ENCODE peak calls at places on chromosome 16, in eight cellular contexts. One of them, this sample, is unnamed.

GRCh38 chr16:22898874-22899348 is 84.9 kb downstream of the HS3ST2 start:
- DNase-seq in adipocyte: peak; percentile 52
- DNase-seq in cardiac muscle cell: peak; percentile 85
- DNase-seq in CD4-positive, alpha-beta memory T cell: peak; percentile 12
- DNase-seq in SJSA1: no peak
- DNase-seq in effector memory CD4-positive, alpha-beta T cell: no peak
- DNase-seq in lung: peak; percentile 71
- DNase-seq in heart right ventricle: peak; percentile 88
- DNase-seq in this sample: peak; percentile 3

GRCh38 chr16:2187212-2187611 is 9.2 kb downstream of the CASKIN1 start:
- DNase-seq in adipocyte: no peak
- DNase-seq in heart right ventricle: no peak
- DNase-seq in CD4-positive, alpha-beta memory T cell: no peak
- DNase-seq in cardiac muscle cell: no peak
- DNase-seq in SJSA1: no peak
- DNase-seq in lung: no peak
- DNase-seq in effector memory CD4-positive, alpha-beta T cell: no peak
- DNase-seq in this sample: no peak

GRCh38 chr16:10957771-10958486 is 13.6 kb downstream of the CLEC16A start:
- DNase-seq in effector memory CD4-positive, alpha-beta T cell: no peak
- DNase-seq in cardiac muscle cell: no peak
- DNase-seq in heart right ventricle: no peak
- DNase-seq in adipocyte: peak; percentile 53
- DNase-seq in SJSA1: no peak
- DNase-seq in CD4-positive, alpha-beta memory T cell: no peak
- DNase-seq in lung: no peak
- DNase-seq in this sample: peak; percentile 57

GRCh38 chr16:1089439-1089821 is 6.6 kb downstream of the C1QTNF8 start:
- DNase-seq in SJSA1: no peak
- DNase-seq in heart right ventricle: no peak
- DNase-seq in cardiac muscle cell: no peak
- DNase-seq in adipocyte: no peak
- DNase-seq in lung: no peak
- DNase-seq in CD4-positive, alpha-beta memory T cell: no peak
- DNase-seq in effector memory CD4-positive, alpha-beta T cell: no peak
- DNase-seq in this sample: no peak

GRCh38 chr16:2056681-2057407 is 9.1 kb downstream of the TSC2 start:
- DNase-seq in CD4-positive, alpha-beta memory T cell: no peak
- DNase-seq in heart right ventricle: no peak
- DNase-seq in adipocyte: no peak
- DNase-seq in cardiac muscle cell: no peak
- DNase-seq in effector memory CD4-positive, alpha-beta T cell: no peak
- DNase-seq in lung: no peak
- DNase-seq in SJSA1: no peak
- DNase-seq in this sample: no peak

GRCh38 chr16:180101-180920 is at the start of gene HBQ1:
- DNase-seq in effector memory CD4-positive, alpha-beta T cell: no peak
- DNase-seq in heart right ventricle: no peak
- DNase-seq in cardiac muscle cell: peak; percentile 45
- DNase-seq in adipocyte: peak; percentile 66
- DNase-seq in SJSA1: no peak
- DNase-seq in CD4-positive, alpha-beta memory T cell: peak; percentile 11
- DNase-seq in lung: no peak
- DNase-seq in this sample: no peak

GRCh38 chr16:71883849-71884638 is at the start of gene ZNF821:
- DNase-seq in cardiac muscle cell: peak; percentile 77
- DNase-seq in SJSA1: peak; percentile 75
- DNase-seq in CD4-positive, alpha-beta memory T cell: peak; percentile 77
- DNase-seq in adipocyte: peak; percentile 94
- DNase-seq in lung: peak; percentile 58
- DNase-seq in effector memory CD4-positive, alpha-beta T cell: peak; percentile 86
- DNase-seq in heart right ventricle: peak; percentile 80
- DNase-seq in this sample: peak; percentile 65

GRCh38 chr16:22670551-22670970 is 143.4 kb upstream of the HS3ST2 start:
- DNase-seq in CD4-positive, alpha-beta memory T cell: no peak
- DNase-seq in heart right ventricle: no peak
- DNase-seq in effector memory CD4-positive, alpha-beta T cell: no peak
- DNase-seq in cardiac muscle cell: no peak
- DNase-seq in lung: no peak
- DNase-seq in SJSA1: no peak
- DNase-seq in adipocyte: no peak
- DNase-seq in this sample: no peak

GRCh38 chr16:7405166-7405565 is 72.5 kb downstream of the RBFOX1 start:
- DNase-seq in SJSA1: no peak
- DNase-seq in heart right ventricle: peak; percentile 50
- DNase-seq in cardiac muscle cell: no peak
- DNase-seq in adipocyte: no peak
- DNase-seq in lung: peak; percentile 39
- DNase-seq in CD4-positive, alpha-beta memory T cell: no peak
- DNase-seq in effector memory CD4-positive, alpha-beta T cell: no peak
- DNase-seq in this sample: no peak

GRCh38 chr16:4409081-4409932 is 7.1 kb downstream of the CORO7 start:
- DNase-seq in adipocyte: no peak
- DNase-seq in effector memory CD4-positive, alpha-beta T cell: no peak
- DNase-seq in lung: no peak
- DNase-seq in CD4-positive, alpha-beta memory T cell: no peak
- DNase-seq in SJSA1: no peak
- DNase-seq in heart right ventricle: no peak
- DNase-seq in cardiac muscle cell: no peak
- DNase-seq in this sample: no peak

GRCh38 chr16:13607289-13607688 is 312.7 kb upstream of the ERCC4 start:
- DNase-seq in CD4-positive, alpha-beta memory T cell: no peak
- DNase-seq in lung: no peak
- DNase-seq in adipocyte: no peak
- DNase-seq in SJSA1: no peak
- DNase-seq in heart right ventricle: no peak
- DNase-seq in effector memory CD4-positive, alpha-beta T cell: no peak
- DNase-seq in cardiac muscle cell: no peak
- DNase-seq in this sample: no peak

GRCh38 chr16:46756772-46757171 is 8.6 kb upstream of the MYLK3 start:
- DNase-seq in heart right ventricle: no peak
- DNase-seq in effector memory CD4-positive, alpha-beta T cell: no peak
- DNase-seq in CD4-positive, alpha-beta memory T cell: no peak
- DNase-seq in cardiac muscle cell: no peak
- DNase-seq in SJSA1: no peak
- DNase-seq in lung: no peak
- DNase-seq in adipocyte: no peak
- DNase-seq in this sample: no peak

GRCh38 chr16:10906914-10907756 is 30.1 kb downstream of the CIITA start:
- DNase-seq in cardiac muscle cell: no peak
- DNase-seq in lung: peak; percentile 46
- DNase-seq in heart right ventricle: peak; percentile 40
- DNase-seq in adipocyte: no peak
- DNase-seq in SJSA1: no peak
- DNase-seq in CD4-positive, alpha-beta memory T cell: no peak
- DNase-seq in effector memory CD4-positive, alpha-beta T cell: no peak
- DNase-seq in this sample: no peak

GRCh38 chr16:84356591-84357116 is 11.7 kb upstream of the ATP2C2 start:
- DNase-seq in CD4-positive, alpha-beta memory T cell: no peak
- DNase-seq in lung: no peak
- DNase-seq in cardiac muscle cell: no peak
- DNase-seq in adipocyte: no peak
- DNase-seq in effector memory CD4-positive, alpha-beta T cell: no peak
- DNase-seq in SJSA1: peak; percentile 69
- DNase-seq in heart right ventricle: no peak
- DNase-seq in this sample: no peak

GRCh38 chr16:82056550-82056896 is 21.5 kb downstream of the HSD17B2 start:
- DNase-seq in heart right ventricle: no peak
- DNase-seq in lung: no peak
- DNase-seq in SJSA1: no peak
- DNase-seq in adipocyte: no peak
- DNase-seq in effector memory CD4-positive, alpha-beta T cell: no peak
- DNase-seq in cardiac muscle cell: no peak
- DNase-seq in CD4-positive, alpha-beta memory T cell: no peak
- DNase-seq in this sample: no peak

GRCh38 chr16:807345-808251 is 7.1 kb upstream of the GNG13 start:
- DNase-seq in lung: peak; percentile 91
- DNase-seq in effector memory CD4-positive, alpha-beta T cell: peak; percentile 60
- DNase-seq in adipocyte: peak; percentile 92
- DNase-seq in CD4-positive, alpha-beta memory T cell: peak; percentile 72
- DNase-seq in SJSA1: peak; percentile 95
- DNase-seq in cardiac muscle cell: peak; percentile 94
- DNase-seq in heart right ventricle: peak; percentile 92
- DNase-seq in this sample: peak; percentile 94

GRCh38 chr16:89123001-89123830 is 29.6 kb downstream of the ACSF3 start:
- DNase-seq in heart right ventricle: no peak
- DNase-seq in lung: no peak
- DNase-seq in cardiac muscle cell: no peak
- DNase-seq in SJSA1: no peak
- DNase-seq in adipocyte: no peak
- DNase-seq in CD4-positive, alpha-beta memory T cell: no peak
- DNase-seq in effector memory CD4-positive, alpha-beta T cell: no peak
- DNase-seq in this sample: no peak

GRCh38 chr16:87410530-87410929 is 18.4 kb downstream of the MAP1LC3B start:
- DNase-seq in CD4-positive, alpha-beta memory T cell: no peak
- DNase-seq in lung: no peak
- DNase-seq in heart right ventricle: no peak
- DNase-seq in effector memory CD4-positive, alpha-beta T cell: no peak
- DNase-seq in SJSA1: no peak
- DNase-seq in cardiac muscle cell: no peak
- DNase-seq in adipocyte: no peak
- DNase-seq in this sample: no peak

GRCh38 chr16:87412371-87412995 is 20.3 kb downstream of the MAP1LC3B start:
- DNase-seq in adipocyte: no peak
- DNase-seq in effector memory CD4-positive, alpha-beta T cell: no peak
- DNase-seq in SJSA1: no peak
- DNase-seq in CD4-positive, alpha-beta memory T cell: no peak
- DNase-seq in cardiac muscle cell: no peak
- DNase-seq in heart right ventricle: no peak
- DNase-seq in lung: no peak
- DNase-seq in this sample: no peak

GRCh38 chr16:87411375-87412271 is 19.5 kb downstream of the MAP1LC3B start:
- DNase-seq in SJSA1: no peak
- DNase-seq in lung: no peak
- DNase-seq in adipocyte: no peak
- DNase-seq in effector memory CD4-positive, alpha-beta T cell: no peak
- DNase-seq in heart right ventricle: no peak
- DNase-seq in CD4-positive, alpha-beta memory T cell: no peak
- DNase-seq in cardiac muscle cell: no peak
- DNase-seq in this sample: no peak

GRCh38 chr16:87409781-87410180 is 17.6 kb downstream of the MAP1LC3B start:
- DNase-seq in heart right ventricle: no peak
- DNase-seq in adipocyte: no peak
- DNase-seq in lung: no peak
- DNase-seq in cardiac muscle cell: no peak
- DNase-seq in CD4-positive, alpha-beta memory T cell: no peak
- DNase-seq in effector memory CD4-positive, alpha-beta T cell: no peak
- DNase-seq in SJSA1: no peak
- DNase-seq in this sample: no peak

DNA sequence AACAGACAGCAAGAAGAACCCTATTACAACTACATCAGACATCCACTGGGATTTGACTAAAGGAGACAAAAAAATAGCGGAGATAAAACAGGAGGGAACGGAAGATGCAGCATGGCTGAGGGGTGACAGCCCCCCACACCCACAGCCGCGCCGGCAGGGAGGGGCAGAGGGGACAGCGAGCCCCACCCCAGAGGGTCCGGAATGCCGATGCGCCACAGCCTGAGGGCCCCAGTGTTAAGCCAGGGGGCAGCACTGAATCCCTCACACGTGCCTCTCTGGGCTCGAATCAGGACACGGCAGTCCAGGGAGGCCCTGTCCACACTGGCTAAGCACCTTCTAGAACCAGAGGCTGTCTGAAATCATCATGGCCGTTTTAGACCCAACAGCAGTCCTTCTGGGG is 18.8 kb downstream of the MAP1LC3B start:
- DNase-seq in CD4-positive, alpha-beta memory T cell: no peak
- DNase-seq in adipocyte: no peak
- DNase-seq in heart right ventricle: no peak
- DNase-seq in SJSA1: no peak
- DNase-seq in cardiac muscle cell: no peak
- DNase-seq in lung: no peak
- DNase-seq in effector memory CD4-positive, alpha-beta T cell: no peak
- DNase-seq in this sample: no peak
- H3K36me3 ChIP-seq in CD4-positive, alpha-beta memory T cell: peaks cover 12% of the 10 kb centered on the region
- H3K36me3 ChIP-seq in adipocyte: peaks cover 92% of the 10 kb centered on the region
- H3K36me3 ChIP-seq in heart right ventricle: peaks cover 100% of the 10 kb centered on the region
- H3K36me3 ChIP-seq in SJSA1: peaks cover 74% of the 10 kb centered on the region
- H3K36me3 ChIP-seq in cardiac muscle cell: peaks cover 40% of the 10 kb centered on the region
- H3K36me3 ChIP-seq in lung: peaks cover 49% of the 10 kb centered on the region
- H3K36me3 ChIP-seq in effector memory CD4-positive, alpha-beta T cell: peaks cover 50% of the 10 kb centered on the region
- H3K36me3 ChIP-seq in this sample: peaks cover 70% of the 10 kb centered on the region

DNA sequence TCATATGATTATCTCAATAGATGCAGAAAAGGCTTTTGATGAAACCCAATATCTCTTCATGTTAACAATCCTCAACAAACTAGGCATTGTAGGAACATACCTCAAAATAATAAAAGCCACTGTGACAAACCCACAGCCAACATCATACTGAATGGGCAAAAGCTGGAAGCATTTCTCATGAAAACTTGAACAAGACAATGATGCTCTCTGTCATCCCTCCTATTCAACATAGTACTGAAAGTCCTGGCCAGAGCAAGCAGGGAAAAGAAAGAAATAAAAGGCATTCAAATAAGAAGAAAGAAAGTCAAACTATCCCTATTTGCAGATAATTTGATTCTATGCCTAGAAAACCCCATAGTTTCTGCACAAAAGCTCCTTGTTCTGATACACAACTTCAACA is 999.2 kb upstream of the GOT2 start:
- DNase-seq in adipocyte: no peak
- DNase-seq in lung: no peak
- DNase-seq in effector memory CD4-positive, alpha-beta T cell: no peak
- DNase-seq in CD4-positive, alpha-beta memory T cell: no peak
- DNase-seq in SJSA1: no peak
- DNase-seq in heart right ventricle: no peak
- DNase-seq in cardiac muscle cell: no peak
- DNase-seq in this sample: no peak
- H3K4me3 ChIP-seq in adipocyte: no peak overlapping the region
- H3K4me3 ChIP-seq in lung: no peak overlapping the region
- H3K4me3 ChIP-seq in effector memory CD4-positive, alpha-beta T cell: no peak overlapping the region
- H3K4me3 ChIP-seq in CD4-positive, alpha-beta memory T cell: no peak overlapping the region
- H3K4me3 ChIP-seq in SJSA1: no peak overlapping the region
- H3K4me3 ChIP-seq in heart right ventricle: no peak overlapping the region
- H3K4me3 ChIP-seq in cardiac muscle cell: no peak overlapping the region
- H3K4me3 ChIP-seq in this sample: no peak overlapping the region

GRCh38 chr16:86073103-86073625 is 174.2 kb downstream of the IRF8 start:
- DNase-seq in heart right ventricle: no peak
- DNase-seq in SJSA1: no peak
- DNase-seq in cardiac muscle cell: no peak
- DNase-seq in effector memory CD4-positive, alpha-beta T cell: no peak
- DNase-seq in lung: no peak
- DNase-seq in adipocyte: no peak
- DNase-seq in CD4-positive, alpha-beta memory T cell: no peak
- DNase-seq in this sample: no peak
- H3K4me1 ChIP-seq in heart right ventricle: no peaks in the 10 kb centered on the region
- H3K4me1 ChIP-seq in SJSA1: peaks cover 52% of the 10 kb centered on the region
- H3K4me1 ChIP-seq in cardiac muscle cell: peaks cover 8% of the 10 kb centered on the region
- H3K4me1 ChIP-seq in effector memory CD4-positive, alpha-beta T cell: no peaks in the 10 kb centered on the region
- H3K4me1 ChIP-seq in lung: peaks cover 3% of the 10 kb centered on the region
- H3K4me1 ChIP-seq in adipocyte: no peaks in the 10 kb centered on the region
- H3K4me1 ChIP-seq in CD4-positive, alpha-beta memory T cell: no peaks in the 10 kb centered on the region
- H3K4me1 ChIP-seq in this sample: no peaks in the 10 kb centered on the region

DNA sequence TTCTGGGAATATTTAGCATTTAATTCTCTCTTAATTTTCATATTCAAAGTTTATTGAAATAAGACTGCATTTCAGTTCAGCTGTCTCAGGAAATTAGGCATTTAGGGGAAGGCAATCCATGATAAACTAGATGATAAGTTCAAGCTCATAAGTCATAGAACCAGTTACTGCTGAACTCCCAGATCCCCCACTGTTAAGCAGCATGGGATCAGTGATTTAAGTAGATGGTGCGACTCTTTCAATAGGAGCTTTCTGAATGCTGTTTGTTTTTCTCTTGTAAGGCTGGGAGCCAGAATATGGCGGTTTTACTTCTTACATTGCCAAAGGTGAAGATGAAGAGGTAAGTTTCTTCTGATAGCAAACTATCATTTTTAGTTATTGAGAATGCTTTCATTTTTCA is 23.9 kb downstream of the OGFOD1 start:
- DNase-seq in effector memory CD4-positive, alpha-beta T cell: no peak
- DNase-seq in lung: no peak
- DNase-seq in heart right ventricle: no peak
- DNase-seq in CD4-positive, alpha-beta memory T cell: no peak
- DNase-seq in adipocyte: no peak
- DNase-seq in cardiac muscle cell: no peak
- DNase-seq in SJSA1: no peak
- DNase-seq in this sample: no peak
- H3K36me3 ChIP-seq in effector memory CD4-positive, alpha-beta T cell: peaks cover 71% of the 10 kb centered on the region
- H3K36me3 ChIP-seq in lung: peaks cover 31% of the 10 kb centered on the region
- H3K36me3 ChIP-seq in heart right ventricle: peaks cover 100% of the 10 kb centered on the region
- H3K36me3 ChIP-seq in CD4-positive, alpha-beta memory T cell: peaks cover 69% of the 10 kb centered on the region
- H3K36me3 ChIP-seq in adipocyte: peaks cover 85% of the 10 kb centered on the region
- H3K36me3 ChIP-seq in cardiac muscle cell: peaks cover 55% of the 10 kb centered on the region
- H3K36me3 ChIP-seq in SJSA1: peaks cover 88% of the 10 kb centered on the region
- H3K36me3 ChIP-seq in this sample: peaks cover 83% of the 10 kb centered on the region